ENCODE peak calls at places on chromosomes 5 and 9, in four cellular contexts. F, O, K and M are unnamed samples.
A peak's percentile ranks its signal among the peaks of the same experiment; 100 is the strongest.

GRCh38 chr9:128361296-128361980 is 9.7 kb upstream of the URM1 start:
- DNase-seq in F (no peak), O (no peak), K (no peak), M (peak; percentile 91)

GRCh38 chr9:69222953-69223352 is 48.9 kb downstream of the TJP2 start:
- DNase-seq in F (no peak), O (no peak), K (no peak), M (no peak)

GRCh38 chr5:95812100-95812472 is 10.4 kb downstream of the GLRX start:
- DNase-seq in F (no peak), O (no peak), K (no peak), M (no peak)

GRCh38 chr9:93652604-93653592 is 76.5 kb downstream of the PHF2 start:
- DNase-seq in F (no peak), O (no peak), K (no peak), M (no peak)

GRCh38 chr5:181243020-181243520 is 636 bp downstream of the RACK1 start:
- DNase-seq in F (peak; percentile 20), O (no peak), K (no peak), M (no peak)

GRCh38 chr9:109843651-109844050 is 63.7 kb downstream of the PALM2AKAP2 start:
- DNase-seq in F (no peak), O (no peak), K (peak; percentile 20), M (peak; percentile 92)

GRCh38 chr9:68980341-68980914 is 33.5 kb downstream of the PRKACG start:
- DNase-seq in F (no peak), O (no peak), K (no peak), M (no peak)

GRCh38 chr5:53882637-53883036 is 322.2 kb downstream of the NDUFS4 start:
- DNase-seq in F (no peak), O (no peak), K (peak; percentile 34), M (no peak)

GRCh38 chr5:93584531-93585053 is 1.6 kb downstream of the NR2F1 start:
- DNase-seq in F (no peak), O (no peak), K (no peak), M (no peak)

GRCh38 chr9:107983191-107983603 is 493.6 kb upstream of the KLF4 start:
- DNase-seq in F (no peak), O (no peak), K (peak; percentile 58), M (no peak)

GRCh38 chr5:91598216-91598615 is 215.1 kb upstream of the ARRDC3 start:
- DNase-seq in F (no peak), O (no peak), K (no peak), M (peak; percentile 5)

GRCh38 chr9:129033216-129033615 is 3.2 kb upstream of the MIGA2 start:
- DNase-seq in F (no peak), O (no peak), K (no peak), M (no peak)

GRCh38 chr5:119515192-119515591 is 62.9 kb downstream of the HSD17B4 start:
- DNase-seq in F (no peak), O (no peak), K (peak; percentile 4), M (peak; percentile 5)

GRCh38 chr9:97553141-97553540 is 51.7 kb downstream of the TMOD1 start:
- DNase-seq in F (no peak), O (no peak), K (no peak), M (no peak)

GRCh38 chr9:20352531-20352930 is 269.8 kb downstream of the MLLT3 start:
- DNase-seq in F (no peak), O (no peak), K (no peak), M (no peak)

GRCh38 chr5:56259002-56259511 is 25.9 kb upstream of the ANKRD55 start:
- DNase-seq in F (no peak), O (no peak), K (peak; percentile 90), M (peak; percentile 70)

GRCh38 chr9:18976368-18977238 is 56.4 kb downstream of the SAXO1 start:
- DNase-seq in F (no peak), O (no peak), K (peak; percentile 70), M (peak; percentile 81)